ENCODE peak calls at places on chromosomes 6 and 20, in four cellular contexts. One of them, this sample, is unnamed.

GRCh38 chr6:94278146-94278545 is 858.8 kb upstream of the EPHA7 start:
- DNase-seq in GM23248: no peak
- DNase-seq in IMR-90: no peak
- DNase-seq in A549: no peak
- DNase-seq in this sample: no peak

GRCh38 chr20:5991623-5992441 is 41.4 kb downstream of the MCM8 start:
- DNase-seq in GM23248: peak
- DNase-seq in IMR-90: peak
- DNase-seq in A549: no peak
- DNase-seq in this sample: no peak

GRCh38 chr6:39617023-39617422 is 108.2 kb downstream of the KIF6 start:
- DNase-seq in GM23248: no peak
- DNase-seq in IMR-90: no peak
- DNase-seq in A549: no peak
- DNase-seq in this sample: no peak

GRCh38 chr20:6295477-6296256 is 172.8 kb upstream of the FERMT1 start:
- DNase-seq in GM23248: no peak
- DNase-seq in IMR-90: no peak
- DNase-seq in A549: no peak
- DNase-seq in this sample: no peak

GRCh38 chr6:13908955-13909381 is 15.8 kb upstream of the RNF182 start:
- DNase-seq in GM23248: peak
- DNase-seq in IMR-90: peak
- DNase-seq in A549: peak
- DNase-seq in this sample: peak

GRCh38 chr6:104601756-104602155 is 258.0 kb downstream of the HACE1 start:
- DNase-seq in GM23248: no peak
- DNase-seq in IMR-90: no peak
- DNase-seq in A549: no peak
- DNase-seq in this sample: no peak

GRCh38 chr6:113596907-113597583 is 260.1 kb upstream of the MARCKS start:
- DNase-seq in GM23248: peak
- DNase-seq in IMR-90: peak
- DNase-seq in A549: no peak
- DNase-seq in this sample: peak

GRCh38 chr20:10370091-10370887 is 63.7 kb downstream of the MKKS start:
- DNase-seq in GM23248: no peak
- DNase-seq in IMR-90: peak
- DNase-seq in A549: peak
- DNase-seq in this sample: no peak

GRCh38 chr20:61120595-61121515 is 131.2 kb upstream of the CDH4 start:
- DNase-seq in GM23248: peak
- DNase-seq in IMR-90: peak
- DNase-seq in A549: no peak
- DNase-seq in this sample: peak

GRCh38 chr6:35238843-35239289 is 20.7 kb upstream of the ZNF76 start:
- DNase-seq in GM23248: no peak
- DNase-seq in IMR-90: no peak
- DNase-seq in A549: no peak
- DNase-seq in this sample: no peak

GRCh38 chr6:30511147-30511546 is 21.8 kb downstream of the HLA-E start:
- DNase-seq in GM23248: no peak
- DNase-seq in IMR-90: no peak
- DNase-seq in A549: no peak
- DNase-seq in this sample: no peak

GRCh38 chr6:129575378-129576118 is 134.4 kb downstream of the ARHGAP18 start:
- DNase-seq in GM23248: peak
- DNase-seq in IMR-90: peak
- DNase-seq in A549: peak
- DNase-seq in this sample: peak

GRCh38 chr20:51156796-51157119 is 133.9 kb upstream of the KCNG1 start:
- DNase-seq in GM23248: peak
- DNase-seq in IMR-90: no peak
- DNase-seq in A549: no peak
- DNase-seq in this sample: no peak
- H3K4me2 ChIP-seq in GM23248: no peak
- H3K4me2 ChIP-seq in IMR-90: peak
- H3K4me2 ChIP-seq in A549: no peak
- H3K4me2 ChIP-seq in this sample: no peak

GRCh38 chr20:35627121-35627520 is 11.5 kb downstream of the SPAG4 start:
- DNase-seq in GM23248: no peak
- DNase-seq in IMR-90: no peak
- DNase-seq in A549: no peak
- DNase-seq in this sample: no peak

GRCh38 chr20:35626386-35627001 is 10.9 kb downstream of the SPAG4 start:
- DNase-seq in GM23248: no peak
- DNase-seq in IMR-90: no peak
- DNase-seq in A549: no peak
- DNase-seq in this sample: no peak

GRCh38 chr20:35630636-35631035 is 15.0 kb downstream of the SPAG4 start:
- DNase-seq in GM23248: no peak
- DNase-seq in IMR-90: no peak
- DNase-seq in A549: no peak
- DNase-seq in this sample: no peak

GRCh38 chr20:35632539-35633115 is 17.0 kb downstream of the SPAG4 start:
- DNase-seq in GM23248: no peak
- DNase-seq in IMR-90: no peak
- DNase-seq in A549: no peak
- DNase-seq in this sample: no peak

DNA sequence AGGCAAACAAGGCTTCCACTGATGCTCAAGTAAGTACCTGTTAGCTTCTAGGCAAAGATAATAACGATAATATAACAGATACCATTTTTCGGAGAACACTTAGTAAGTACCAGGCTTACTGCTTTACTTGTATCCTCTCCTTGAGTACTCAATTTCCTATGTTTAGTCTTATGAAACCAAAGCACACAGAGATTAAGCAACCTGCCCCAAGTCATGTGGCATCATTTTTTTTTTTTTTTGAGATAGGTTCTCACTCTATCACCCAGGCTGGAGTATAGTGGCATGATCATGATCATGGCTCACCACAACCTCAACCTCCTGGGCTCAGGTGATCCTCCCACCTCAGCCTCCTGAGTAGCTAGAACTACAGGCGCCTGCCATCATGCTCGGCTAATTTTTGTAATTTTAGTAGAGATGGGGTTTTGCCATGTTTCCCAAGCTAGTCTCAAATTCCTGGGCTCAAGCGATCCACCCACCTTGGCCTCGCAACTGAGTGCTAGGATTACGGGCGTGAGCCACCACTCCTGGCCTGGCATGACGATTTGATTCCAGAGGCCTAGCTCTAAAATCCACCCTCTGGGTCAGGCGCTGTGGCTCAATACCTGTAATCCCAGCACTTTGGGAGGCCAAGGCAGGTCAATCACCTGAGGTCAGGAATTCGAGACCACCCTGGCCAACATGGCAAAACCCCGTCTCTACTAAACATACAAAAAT is 14.0 kb downstream of the SPAG4 start:
- DNase-seq in GM23248: no peak
- DNase-seq in IMR-90: no peak
- DNase-seq in A549: no peak
- DNase-seq in this sample: no peak
- H3K4me2 ChIP-seq in GM23248: no peak
- H3K4me2 ChIP-seq in IMR-90: no peak
- H3K4me2 ChIP-seq in A549: no peak
- H3K4me2 ChIP-seq in this sample: no peak

GRCh38 chr6:165748390-165748789 is 85.3 kb upstream of the PDE10A start:
- DNase-seq in GM23248: no peak
- DNase-seq in IMR-90: no peak
- DNase-seq in A549: no peak
- DNase-seq in this sample: no peak
- H3K4me2 ChIP-seq in GM23248: no peak
- H3K4me2 ChIP-seq in IMR-90: peak
- H3K4me2 ChIP-seq in A549: no peak
- H3K4me2 ChIP-seq in this sample: no peak

GRCh38 chr6:139965393-139965792 is 590.9 kb upstream of the CITED2 start:
- DNase-seq in GM23248: peak
- DNase-seq in IMR-90: peak
- DNase-seq in A549: no peak
- DNase-seq in this sample: no peak
- H3K4me2 ChIP-seq in GM23248: no peak
- H3K4me2 ChIP-seq in IMR-90: no peak
- H3K4me2 ChIP-seq in A549: no peak
- H3K4me2 ChIP-seq in this sample: no peak

GRCh38 chr20:568865-569415 is 25.4 kb upstream of the CSNK2A1 start:
- DNase-seq in GM23248: no peak
- DNase-seq in IMR-90: no peak
- DNase-seq in A549: no peak
- DNase-seq in this sample: no peak

GRCh38 chr20:573414-574296 is 30.1 kb upstream of the CSNK2A1 start:
- DNase-seq in GM23248: no peak
- DNase-seq in IMR-90: no peak
- DNase-seq in A549: no peak
- DNase-seq in this sample: no peak

GRCh38 chr20:574297-574942 is 30.8 kb upstream of the CSNK2A1 start:
- DNase-seq in GM23248: no peak
- DNase-seq in IMR-90: no peak
- DNase-seq in A549: no peak
- DNase-seq in this sample: no peak

GRCh38 chr20:572752-573151 is 29.2 kb upstream of the CSNK2A1 start:
- DNase-seq in GM23248: no peak
- DNase-seq in IMR-90: no peak
- DNase-seq in A549: no peak
- DNase-seq in this sample: no peak

DNA sequence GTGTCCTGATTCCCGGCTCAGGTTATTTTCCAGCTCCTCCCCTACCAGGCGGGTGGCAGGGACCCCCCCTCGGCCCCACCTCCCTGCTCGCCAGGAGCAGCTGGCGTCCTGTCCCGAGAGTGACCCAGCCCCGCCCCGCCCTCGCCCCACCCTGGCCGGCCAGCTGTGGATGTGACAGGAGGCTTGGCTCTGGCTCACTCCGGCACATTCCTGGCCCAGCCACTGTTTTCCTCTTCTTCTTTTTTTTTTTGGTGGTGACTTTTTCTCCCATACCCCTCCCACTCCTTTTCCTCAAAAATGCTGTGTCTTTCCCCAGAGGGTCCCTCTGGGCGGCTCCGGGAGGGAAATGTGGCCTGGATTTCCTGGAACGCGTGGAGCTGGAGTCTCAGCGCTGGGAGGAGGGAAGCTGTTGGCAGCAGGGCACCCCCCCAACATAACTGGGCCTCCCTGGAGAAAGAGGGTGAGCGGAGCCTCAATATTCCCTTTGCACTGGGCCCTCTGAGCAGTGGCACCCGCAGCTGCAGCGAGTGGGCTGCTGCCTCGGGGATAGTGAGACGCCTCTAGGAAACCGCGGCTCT is 28.3 kb upstream of the CSNK2A1 start:
- DNase-seq in GM23248: peak
- DNase-seq in IMR-90: no peak
- DNase-seq in A549: no peak
- DNase-seq in this sample: peak
- H3K4me2 ChIP-seq in GM23248: no peak
- H3K4me2 ChIP-seq in IMR-90: no peak
- H3K4me2 ChIP-seq in A549: peak
- H3K4me2 ChIP-seq in this sample: peak